ENCODE peak calls at places on chromosomes 1 and 21, in four cellular contexts. One of them, this sample, is unnamed.

GRCh38 chr1:172507741-172508140 is 25.2 kb upstream of the SUCO start:
- DNase-seq in pancreas: no peak
- DNase-seq in AG04449: no peak
- DNase-seq in epithelial cell of esophagus: no peak
- DNase-seq in this sample: no peak

GRCh38 chr1:223299553-223299952 is 64.4 kb downstream of the SUSD4 start:
- DNase-seq in epithelial cell of esophagus: no peak
- DNase-seq in pancreas: no peak
- DNase-seq in AG04449: no peak
- DNase-seq in this sample: no peak

GRCh38 chr1:36889846-36890245 is 144.5 kb downstream of the GRIK3 start:
- DNase-seq in pancreas: peak; percentile 4
- DNase-seq in epithelial cell of esophagus: no peak
- DNase-seq in AG04449: no peak
- DNase-seq in this sample: no peak

GRCh38 chr1:66575739-66576138 is 41.8 kb downstream of the SGIP1 start:
- DNase-seq in AG04449: peak; percentile 65
- DNase-seq in pancreas: no peak
- DNase-seq in epithelial cell of esophagus: peak; percentile 98
- DNase-seq in this sample: no peak

GRCh38 chr1:57312869-57313268 is 111.0 kb downstream of the DAB1 start:
- DNase-seq in AG04449: no peak
- DNase-seq in epithelial cell of esophagus: no peak
- DNase-seq in pancreas: no peak
- DNase-seq in this sample: no peak

GRCh38 chr1:177044390-177044789 is 120.1 kb downstream of the ASTN1 start:
- DNase-seq in pancreas: no peak
- DNase-seq in AG04449: no peak
- DNase-seq in epithelial cell of esophagus: no peak
- DNase-seq in this sample: no peak

GRCh38 chr1:212774584-212774983 is 17.0 kb downstream of the NSL1 start:
- DNase-seq in pancreas: no peak
- DNase-seq in AG04449: no peak
- DNase-seq in epithelial cell of esophagus: peak; percentile 44
- DNase-seq in this sample: no peak

GRCh38 chr1:221141606-221142285 is 262.5 kb downstream of the HLX start:
- DNase-seq in epithelial cell of esophagus: no peak
- DNase-seq in pancreas: no peak
- DNase-seq in AG04449: no peak
- DNase-seq in this sample: no peak

GRCh38 chr1:53606197-53607095 is 132.5 kb downstream of the GLIS1 start:
- DNase-seq in AG04449: no peak
- DNase-seq in epithelial cell of esophagus: no peak
- DNase-seq in pancreas: peak; percentile 45
- DNase-seq in this sample: no peak

GRCh38 chr1:23957096-23957495 is 2.5 kb upstream of the PNRC2 start:
- DNase-seq in pancreas: no peak
- DNase-seq in AG04449: no peak
- DNase-seq in epithelial cell of esophagus: peak; percentile 81
- DNase-seq in this sample: no peak

GRCh38 chr1:43541721-43542401 is 11.2 kb downstream of the PTPRF start:
- DNase-seq in epithelial cell of esophagus: peak; percentile 51
- DNase-seq in pancreas: peak; percentile 81
- DNase-seq in AG04449: no peak
- DNase-seq in this sample: no peak

GRCh38 chr1:76989976-76990375 is 122.7 kb downstream of the ST6GALNAC5 start:
- DNase-seq in AG04449: no peak
- DNase-seq in epithelial cell of esophagus: peak; percentile 50
- DNase-seq in pancreas: no peak
- DNase-seq in this sample: no peak

GRCh38 chr1:226640288-226640687 is 91.7 kb downstream of the STUM start:
- DNase-seq in epithelial cell of esophagus: no peak
- DNase-seq in pancreas: peak; percentile 32
- DNase-seq in AG04449: no peak
- DNase-seq in this sample: no peak

GRCh38 chr21:37986751-37987399 is 70.6 kb upstream of the KCNJ6 start:
- DNase-seq in AG04449: no peak
- DNase-seq in epithelial cell of esophagus: no peak
- DNase-seq in pancreas: no peak
- DNase-seq in this sample: no peak

GRCh38 chr1:16615253-16616252 is 2.2 kb upstream of the NBPF1 start:
- DNase-seq in epithelial cell of esophagus: no peak
- DNase-seq in pancreas: no peak
- DNase-seq in AG04449: no peak
- DNase-seq in this sample: no peak

GRCh38 chr1:206696812-206697585 is 12.3 kb downstream of the MAPKAPK2 start:
- DNase-seq in epithelial cell of esophagus: no peak
- DNase-seq in pancreas: no peak
- DNase-seq in AG04449: no peak
- DNase-seq in this sample: no peak

GRCh38 chr1:198798923-198799386 is 160.1 kb downstream of the PTPRC start:
- DNase-seq in AG04449: no peak
- DNase-seq in pancreas: no peak
- DNase-seq in epithelial cell of esophagus: no peak
- DNase-seq in this sample: no peak
- TF ChIP-seq CTCF in AG04449: no peak
- TF ChIP-seq CTCF in pancreas: no peak
- TF ChIP-seq CTCF in epithelial cell of esophagus: no peak
- TF ChIP-seq CTCF in this sample: no peak

GRCh38 chr1:27622828-27623227 is 12.2 kb downstream of the FGR start:
- DNase-seq in epithelial cell of esophagus: no peak
- DNase-seq in pancreas: no peak
- DNase-seq in AG04449: no peak
- DNase-seq in this sample: no peak
- H3K4me3 ChIP-seq in epithelial cell of esophagus: no peak overlapping the region
- H3K4me3 ChIP-seq in pancreas: no peak overlapping the region
- H3K4me3 ChIP-seq in AG04449: no peak overlapping the region
- H3K4me3 ChIP-seq in this sample: no peak overlapping the region

GRCh38 chr21:36706482-36706852 is 7.6 kb downstream of the SIM2 start:
- DNase-seq in pancreas: no peak
- DNase-seq in epithelial cell of esophagus: no peak
- DNase-seq in AG04449: no peak
- DNase-seq in this sample: no peak

GRCh38 chr21:36704958-36705678 is 6.2 kb downstream of the SIM2 start:
- DNase-seq in pancreas: no peak
- DNase-seq in epithelial cell of esophagus: no peak
- DNase-seq in AG04449: no peak
- DNase-seq in this sample: no peak

GRCh38 chr21:36704281-36704957 is 5.5 kb downstream of the SIM2 start:
- DNase-seq in AG04449: no peak
- DNase-seq in pancreas: no peak
- DNase-seq in epithelial cell of esophagus: no peak
- DNase-seq in this sample: no peak

GRCh38 chr21:36706951-36707762 is 8.2 kb downstream of the SIM2 start:
- DNase-seq in AG04449: no peak
- DNase-seq in pancreas: no peak
- DNase-seq in epithelial cell of esophagus: no peak
- DNase-seq in this sample: no peak

GRCh38 chr21:36705679-36706481 is 7.0 kb downstream of the SIM2 start:
- DNase-seq in epithelial cell of esophagus: no peak
- DNase-seq in pancreas: no peak
- DNase-seq in AG04449: no peak
- DNase-seq in this sample: no peak
- TF ChIP-seq CTCF in epithelial cell of esophagus: peak; percentile 8
- TF ChIP-seq CTCF in pancreas: no peak
- TF ChIP-seq CTCF in AG04449: peak; percentile 9
- TF ChIP-seq CTCF in this sample: peak; percentile 12

DNA sequence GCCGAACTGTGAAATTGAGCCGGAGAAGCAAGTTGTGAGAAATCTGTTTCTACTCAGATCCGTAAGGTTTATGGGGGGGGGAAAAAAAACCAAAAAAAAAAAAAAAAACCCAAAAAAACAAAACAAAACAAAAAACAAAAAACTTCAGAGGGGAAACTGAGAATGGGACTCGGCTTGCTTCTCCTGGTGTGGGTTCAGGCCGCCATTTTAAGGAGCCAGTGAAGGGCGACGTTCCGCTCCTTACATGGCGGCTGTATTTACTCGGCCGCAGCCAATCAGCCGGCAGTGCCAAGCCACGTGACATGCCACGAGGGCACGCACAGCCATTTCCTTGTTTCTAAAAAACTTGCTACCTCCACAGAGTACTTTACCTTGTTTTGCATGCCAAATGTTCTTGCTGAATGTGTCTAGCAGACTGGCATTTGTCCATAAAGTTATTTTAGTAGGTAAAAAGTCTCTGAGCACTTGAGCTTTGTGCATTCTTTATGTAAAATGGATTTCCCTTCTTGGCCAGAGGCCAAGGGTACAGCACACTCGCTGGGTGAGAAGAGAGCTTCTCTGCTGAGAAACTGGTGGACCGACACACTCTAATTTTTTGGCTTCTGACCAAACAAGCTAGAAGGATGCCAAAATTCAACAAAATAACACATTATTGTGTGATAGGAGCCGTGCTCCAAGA is 101.8 kb downstream of the NFIA start:
- DNase-seq in pancreas: peak; percentile 90
- DNase-seq in AG04449: no peak
- DNase-seq in epithelial cell of esophagus: peak; percentile 87
- DNase-seq in this sample: peak; percentile 81
- H3K4me3 ChIP-seq in pancreas: peak overlapping the region; percentile 40
- H3K4me3 ChIP-seq in AG04449: no peak overlapping the region
- H3K4me3 ChIP-seq in epithelial cell of esophagus: peak overlapping the region; percentile 34
- H3K4me3 ChIP-seq in this sample: peak overlapping the region; percentile 29

GRCh38 chr1:44832068-44832700 is 10.9 kb downstream of the PTCH2 start:
- DNase-seq in AG04449: no peak
- DNase-seq in pancreas: no peak
- DNase-seq in epithelial cell of esophagus: no peak
- DNase-seq in this sample: no peak

GRCh38 chr1:44831516-44831915 is 11.5 kb downstream of the PTCH2 start:
- DNase-seq in pancreas: no peak
- DNase-seq in epithelial cell of esophagus: no peak
- DNase-seq in AG04449: no peak
- DNase-seq in this sample: no peak

GRCh38 chr1:44828841-44829440 is 14.1 kb downstream of the PTCH2 start:
- DNase-seq in pancreas: no peak
- DNase-seq in epithelial cell of esophagus: no peak
- DNase-seq in AG04449: no peak
- DNase-seq in this sample: no peak

GRCh38 chr1:44829506-44830384 is 13.3 kb downstream of the PTCH2 start:
- DNase-seq in epithelial cell of esophagus: no peak
- DNase-seq in AG04449: no peak
- DNase-seq in pancreas: no peak
- DNase-seq in this sample: no peak

GRCh38 chr1:44830900-44831304 is 12.2 kb downstream of the PTCH2 start:
- DNase-seq in epithelial cell of esophagus: no peak
- DNase-seq in pancreas: no peak
- DNase-seq in AG04449: no peak
- DNase-seq in this sample: no peak
- TF ChIP-seq CTCF in epithelial cell of esophagus: no peak
- TF ChIP-seq CTCF in pancreas: no peak
- TF ChIP-seq CTCF in AG04449: no peak
- TF ChIP-seq CTCF in this sample: no peak

DNA sequence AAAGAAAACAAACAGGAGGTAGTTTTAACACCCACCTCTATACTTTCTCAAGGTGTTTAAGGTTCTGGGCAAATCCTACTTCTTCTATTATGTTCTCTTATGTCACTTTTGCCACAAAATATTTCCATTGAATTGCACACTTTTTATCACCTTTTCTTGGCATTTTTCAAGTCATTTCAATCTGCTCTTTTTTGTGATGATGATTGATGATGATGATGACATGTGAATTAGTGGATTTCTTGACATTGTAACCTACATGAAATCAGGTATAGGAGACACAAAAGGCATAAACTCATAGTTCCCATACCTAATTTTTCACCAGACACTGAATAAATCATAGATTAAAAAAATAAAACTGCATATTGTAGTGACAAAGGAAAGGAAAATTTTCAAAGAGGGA is 4.2 kb downstream of the PTPRC start:
- DNase-seq in pancreas: no peak
- DNase-seq in epithelial cell of esophagus: no peak
- DNase-seq in AG04449: no peak
- DNase-seq in this sample: no peak
- H3K4me3 ChIP-seq in pancreas: no peak overlapping the region
- H3K4me3 ChIP-seq in epithelial cell of esophagus: no peak overlapping the region
- H3K4me3 ChIP-seq in AG04449: no peak overlapping the region
- H3K4me3 ChIP-seq in this sample: no peak overlapping the region

GRCh38 chr1:27356628-27357280 is 10.0 kb downstream of the MAP3K6 start:
- DNase-seq in AG04449: no peak
- DNase-seq in pancreas: peak; percentile 62
- DNase-seq in epithelial cell of esophagus: peak; percentile 26
- DNase-seq in this sample: no peak
- TF ChIP-seq CTCF in AG04449: no peak
- TF ChIP-seq CTCF in pancreas: no peak
- TF ChIP-seq CTCF in epithelial cell of esophagus: peak; percentile 25
- TF ChIP-seq CTCF in this sample: no peak

GRCh38 chr1:208781391-208782035 is 537.3 kb upstream of the PLXNA2 start:
- DNase-seq in pancreas: no peak
- DNase-seq in AG04449: no peak
- DNase-seq in epithelial cell of esophagus: no peak
- DNase-seq in this sample: no peak
- H3K4me3 ChIP-seq in pancreas: no peak overlapping the region
- H3K4me3 ChIP-seq in AG04449: no peak overlapping the region
- H3K4me3 ChIP-seq in epithelial cell of esophagus: no peak overlapping the region
- H3K4me3 ChIP-seq in this sample: no peak overlapping the region

DNA sequence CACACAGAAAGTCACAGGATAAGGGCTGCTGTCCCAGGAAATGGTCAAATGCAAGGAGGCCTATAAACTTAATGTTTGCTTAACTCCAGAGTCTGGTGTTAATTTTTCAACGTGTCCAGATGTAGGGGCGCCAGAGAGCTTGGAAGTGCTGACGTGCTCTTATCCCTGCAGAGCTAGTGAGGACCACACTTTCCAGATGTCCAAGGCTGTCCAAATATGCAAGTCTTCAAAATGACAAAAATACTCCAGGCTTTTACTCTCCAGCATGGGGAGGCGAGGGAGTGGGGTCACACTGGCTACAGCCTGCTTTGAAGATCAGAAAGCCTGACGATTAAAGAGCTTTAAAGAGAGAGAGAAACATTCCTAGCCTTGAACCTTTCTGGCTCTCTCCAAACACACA is 57.6 kb downstream of the ABCA4 start:
- DNase-seq in AG04449: no peak
- DNase-seq in pancreas: no peak
- DNase-seq in epithelial cell of esophagus: peak; percentile 42
- DNase-seq in this sample: no peak
- TF ChIP-seq CTCF in AG04449: peak; percentile 51
- TF ChIP-seq CTCF in pancreas: no peak
- TF ChIP-seq CTCF in epithelial cell of esophagus: peak; percentile 52
- TF ChIP-seq CTCF in this sample: peak; percentile 62

DNA sequence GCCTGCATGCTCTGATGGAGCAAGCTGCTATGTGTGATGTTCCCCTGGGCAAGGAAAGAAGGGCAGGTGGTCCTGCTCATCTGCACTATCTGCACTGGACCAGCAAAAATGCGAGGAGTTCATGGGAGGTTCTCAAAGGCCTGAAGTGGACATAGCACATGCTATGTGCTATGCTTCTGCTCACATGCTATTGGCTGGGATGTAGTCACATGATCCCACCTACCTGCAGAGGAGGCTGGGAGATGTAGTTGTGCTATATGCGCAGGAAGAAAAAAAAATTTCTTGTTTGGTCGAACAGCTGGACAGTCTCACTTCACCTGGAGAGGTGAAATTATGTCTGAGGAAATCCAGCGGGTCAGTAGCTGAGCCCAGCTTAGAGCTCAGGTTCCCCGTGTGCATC is 587.7 kb downstream of the MATN1 start:
- DNase-seq in pancreas: no peak
- DNase-seq in AG04449: no peak
- DNase-seq in epithelial cell of esophagus: no peak
- DNase-seq in this sample: no peak
- H3K4me3 ChIP-seq in pancreas: no peak overlapping the region
- H3K4me3 ChIP-seq in AG04449: no peak overlapping the region
- H3K4me3 ChIP-seq in epithelial cell of esophagus: no peak overlapping the region
- H3K4me3 ChIP-seq in this sample: no peak overlapping the region